ENCODE peak calls at places on chromosome 1, in nine cellular contexts. O, S, J, C, P, B, F, Z and X are unnamed samples.

GRCh38 chr1:83932281-83932680 is 66.7 kb downstream of the TTLL7 start:
- DNase-seq in O (no peak), S (no peak), J (no peak), C (no peak), P (no peak), B (no peak), F (no peak), Z (no peak), X (no peak)

GRCh38 chr1:202133521-202133920 is 10.8 kb downstream of the GPR37L1 start:
- DNase-seq in O (no peak), S (no peak), J (no peak), C (no peak), P (no peak), B (no peak), F (peak; percentile 52), Z (no peak), X (no peak)

GRCh38 chr1:942864-943533 is 16.1 kb downstream of the NOC2L start:
- DNase-seq in O (no peak), S (peak; percentile 53), J (no peak), C (no peak), P (peak; percentile 79), B (no peak), F (peak; percentile 73), Z (peak; percentile 55), X (no peak)

GRCh38 chr1:73034255-73034654 is 751.9 kb upstream of the NEGR1 start:
- DNase-seq in O (no peak), S (no peak), J (no peak), C (no peak), P (no peak), B (no peak), F (no peak), Z (no peak), X (no peak)

GRCh38 chr1:193062698-193063463 is 3.5 kb downstream of the RO60 start:
- DNase-seq in O (no peak), S (no peak), J (no peak), C (no peak), P (no peak), B (no peak), F (no peak), Z (peak; percentile 5), X (no peak)

GRCh38 chr1:11342677-11343076 is 69.7 kb downstream of the UBIAD1 start:
- DNase-seq in O (no peak), S (no peak), J (no peak), C (no peak), P (no peak), B (no peak), F (no peak), Z (no peak), X (no peak)

GRCh38 chr1:3349161-3349967 is 105.1 kb upstream of the ARHGEF16 start:
- DNase-seq in O (peak; percentile 41), S (peak; percentile 82), J (peak; percentile 49), C (no peak), P (peak; percentile 20), B (no peak), F (no peak), Z (peak; percentile 17), X (no peak)

GRCh38 chr1:232793944-232794343 is 11.3 kb upstream of the MAP10 start:
- DNase-seq in O (no peak), S (no peak), J (peak; percentile 10), C (peak; percentile 34), P (peak; percentile 85), B (peak; percentile 70), F (no peak), Z (peak; percentile 32), X (no peak)

GRCh38 chr1:7539772-7540175 is 231.3 kb upstream of the VAMP3 start:
- DNase-seq in O (peak; percentile 31), S (no peak), J (peak; percentile 62), C (no peak), P (peak; percentile 15), B (no peak), F (no peak), Z (no peak), X (no peak)

GRCh38 chr1:39452081-39452480 is 39.4 kb upstream of the BMP8A start:
- DNase-seq in O (no peak), S (no peak), J (no peak), C (no peak), P (no peak), B (no peak), F (no peak), Z (no peak), X (no peak)

GRCh38 chr1:236951672-236952071 is 52.6 kb downstream of the MT1HL1 start:
- DNase-seq in O (no peak), S (no peak), J (no peak), C (no peak), P (no peak), B (no peak), F (no peak), Z (no peak), X (no peak)

GRCh38 chr1:22317231-22317919 is 134.3 kb upstream of the ZBTB40 start:
- DNase-seq in O (peak; percentile 51), S (no peak), J (peak; percentile 49), C (no peak), P (no peak), B (no peak), F (no peak), Z (peak; percentile 3), X (no peak)

GRCh38 chr1:167744901-167745300 is 23.1 kb downstream of the MPZL1 start:
- DNase-seq in O (no peak), S (no peak), J (no peak), C (no peak), P (no peak), B (no peak), F (no peak), Z (no peak), X (no peak)

GRCh38 chr1:158714754-158715153 is 5.8 kb downstream of the OR6K3 start:
- DNase-seq in O (no peak), S (no peak), J (no peak), C (no peak), P (no peak), B (no peak), F (no peak), Z (no peak), X (no peak)

GRCh38 chr1:235329139-235329808 is 904 bp downstream of the GGPS1 start:
- DNase-seq in O (peak; percentile 26), S (peak; percentile 15), J (peak; percentile 46), C (no peak), P (no peak), B (peak; percentile 31), F (peak; percentile 32), Z (peak; percentile 46), X (no peak)

GRCh38 chr1:80536464-80536863 is 1264.3 kb upstream of the ADGRL2 start:
- DNase-seq in O (no peak), S (no peak), J (no peak), C (no peak), P (no peak), B (no peak), F (no peak), Z (no peak), X (no peak)

DNA sequence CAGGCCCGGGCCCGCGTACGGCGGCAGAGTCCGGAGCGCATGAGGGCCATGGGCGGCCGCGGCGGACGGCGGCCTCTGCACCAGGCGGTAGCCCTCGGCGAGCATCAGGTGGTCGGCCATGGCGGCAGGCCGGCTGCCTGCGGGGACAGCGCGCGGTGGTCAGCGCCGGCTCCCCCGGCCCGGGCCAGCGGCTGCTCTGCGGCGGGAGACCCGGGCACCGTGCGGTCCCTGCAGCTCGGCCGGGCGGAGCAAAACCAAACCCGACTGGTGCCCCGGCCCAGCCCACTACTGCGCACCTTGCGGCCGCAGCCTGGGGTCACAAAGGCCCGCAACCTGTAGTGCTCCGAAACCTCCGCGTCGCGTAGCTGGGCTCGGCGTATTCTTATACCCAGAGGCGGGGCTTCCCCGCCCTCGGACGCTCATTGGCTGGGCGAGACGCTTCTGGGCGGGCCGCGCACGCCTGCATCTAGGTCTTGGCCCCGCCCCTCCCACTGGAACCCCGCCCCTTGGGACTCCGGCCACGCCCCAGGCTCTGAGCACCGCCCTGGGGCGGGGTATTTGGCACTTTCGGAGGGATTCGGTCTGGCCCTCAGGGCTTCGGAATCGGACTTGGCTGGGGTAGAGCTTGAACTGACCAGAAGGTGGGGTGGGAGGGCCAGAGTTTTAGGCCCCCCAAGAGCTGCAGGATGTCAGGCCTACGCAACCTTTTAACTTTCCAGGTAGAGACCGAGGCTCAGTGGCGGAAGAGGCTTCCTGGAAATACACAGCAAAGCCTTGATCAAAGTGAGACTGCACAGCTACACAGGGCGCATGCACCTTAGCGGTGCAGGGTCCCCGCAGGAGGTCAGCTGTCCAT is at the start of gene CITED4:
- DNase-seq in O (peak; percentile 95), S (peak; percentile 95), J (peak; percentile 97), C (peak; percentile 74), P (peak; percentile 93), B (peak; percentile 82), F (peak; percentile 97), Z (peak; percentile 92), X (peak; percentile 71)
- TF ChIP-seq CTCF in O (no peak), S (peak; percentile 36), J (peak; percentile 57), C (peak; percentile 28), P (peak; percentile 32), B (no peak), F (peak; percentile 10), Z (peak; percentile 13), X (peak; percentile 21)

GRCh38 chr1:150552692-150553278 is 3.6 kb downstream of the ADAMTSL4 start:
- DNase-seq in O (no peak), S (no peak), J (no peak), C (no peak), P (no peak), B (no peak), F (peak; percentile 60), Z (no peak), X (no peak)
- TF ChIP-seq CTCF in O (no peak), S (no peak), J (no peak), C (no peak), P (no peak), B (no peak), F (no peak), Z (no peak), X (no peak)

GRCh38 chr1:207259391-207259790 is 62.1 kb upstream of the CD55 start:
- DNase-seq in O (no peak), S (no peak), J (peak; percentile 33), C (no peak), P (peak; percentile 36), B (peak; percentile 48), F (no peak), Z (peak; percentile 64), X (no peak)
- TF ChIP-seq CTCF in O (no peak), S (peak; percentile 36), J (peak; percentile 49), C (peak; percentile 44), P (peak; percentile 58), B (peak; percentile 74), F (no peak), Z (peak; percentile 70), X (peak; percentile 39)

GRCh38 chr1:27348861-27349783 is 7.3 kb downstream of the SYTL1 start:
- DNase-seq in O (no peak), S (no peak), J (peak; percentile 60), C (no peak), P (peak; percentile 41), B (no peak), F (no peak), Z (no peak), X (no peak)

GRCh38 chr1:27353166-27353565 is 11.3 kb downstream of the SYTL1 start:
- DNase-seq in O (no peak), S (no peak), J (no peak), C (no peak), P (no peak), B (no peak), F (no peak), Z (no peak), X (no peak)

GRCh38 chr1:27349784-27350672 is 8.2 kb downstream of the SYTL1 start:
- DNase-seq in O (peak; percentile 48), S (peak; percentile 70), J (no peak), C (peak; percentile 37), P (peak; percentile 59), B (peak; percentile 55), F (peak; percentile 66), Z (peak; percentile 76), X (peak; percentile 71)

GRCh38 chr1:27351541-27352107 is 9.8 kb downstream of the SYTL1 start:
- DNase-seq in O (no peak), S (no peak), J (no peak), C (no peak), P (no peak), B (no peak), F (no peak), Z (no peak), X (no peak)

GRCh38 chr1:27350673-27351540 is 9.1 kb downstream of the SYTL1 start:
- DNase-seq in O (peak; percentile 65), S (peak; percentile 66), J (no peak), C (no peak), P (peak; percentile 11), B (no peak), F (peak; percentile 47), Z (no peak), X (no peak)
- TF ChIP-seq CTCF in O (no peak), S (peak; percentile 10), J (no peak), C (peak; percentile 15), P (peak; percentile 13), B (no peak), F (no peak), Z (no peak), X (no peak)